ENCODE peak calls at places on chromosomes 12 and 14, in four cellular contexts. I is HCT116; X is CD8-positive, alpha-beta T cell; P is IMR-90. U is an unnamed sample. For H3K36me3, the result is how much of the 10 kb centered on the place peaks cover.

GRCh38 chr12:124898200-124898950 is 16.1 kb downstream of the UBC start:
- DNase-seq in X (peak), P (no peak), I (no peak), U (no peak)

GRCh38 chr12:93226356-93226755 is 151.4 kb upstream of the NUDT4 start:
- DNase-seq in I (no peak), P (peak), X (no peak), U (no peak)

GRCh38 chr12:5554711-5555110 is 122.8 kb downstream of the NTF3 start:
- DNase-seq in P (peak), I (no peak), X (no peak), U (peak)

GRCh38 chr14:67798731-67799130 is 17.7 kb downstream of the ZFYVE26 start:
- DNase-seq in X (no peak), P (no peak), I (no peak), U (no peak)

GRCh38 chr14:75088566-75089373 is 19.3 kb downstream of the ZC2HC1C start:
- DNase-seq in P (peak), X (peak), I (peak), U (peak)

GRCh38 chr14:79417961-79418360 is 793.3 kb downstream of the DIO2 start:
- DNase-seq in X (no peak), I (no peak), P (peak), U (no peak)

GRCh38 chr12:113405687-113406086 is 2.0 kb upstream of the SDS start:
- DNase-seq in I (no peak), X (no peak), P (no peak), U (no peak)

GRCh38 chr14:96514694-96515093 is 12.5 kb downstream of the PAPOLA start:
- DNase-seq in I (no peak), P (no peak), X (no peak), U (no peak)

GRCh38 chr12:55707841-55708694 is at the start of gene ITGA7:
- DNase-seq in P (no peak), I (no peak), X (peak), U (no peak)

GRCh38 chr14:77593501-77593911 is 22.9 kb downstream of the SPTLC2 start:
- DNase-seq in I (no peak), X (no peak), P (peak), U (no peak)

GRCh38 chr12:22543246-22544037 is 900 bp downstream of the C2CD5 start:
- DNase-seq in P (peak), I (no peak), X (peak), U (no peak)

GRCh38 chr12:42552822-42553221 is 36.7 kb downstream of the PRICKLE1 start:
- DNase-seq in X (no peak), P (no peak), I (no peak), U (no peak)

GRCh38 chr14:76056128-76056527 is 70.6 kb downstream of the IFT43 start:
- DNase-seq in X (no peak), P (peak), I (no peak), U (peak)

GRCh38 chr14:49280566-49280965 is 305.6 kb downstream of the RPS29 start:
- DNase-seq in I (no peak), P (no peak), X (no peak), U (no peak)

GRCh38 chr14:25007832-25008231 is 42.1 kb downstream of the STXBP6 start:
- DNase-seq in I (no peak), P (no peak), X (no peak), U (no peak)

GRCh38 chr14:103056322-103057027 is 874 bp downstream of the CDC42BPB start:
- DNase-seq in I (no peak), X (no peak), P (peak), U (peak)

GRCh38 chr12:94982456-94982855 is 21.0 kb downstream of the NDUFA12 start:
- DNase-seq in P (no peak), I (no peak), X (no peak), U (no peak)

GRCh38 chr12:120367252-120367923 is 1.6 kb downstream of the MSI1 start:
- DNase-seq in I (no peak), X (no peak), P (no peak), U (no peak)

GRCh38 chr12:104498211-104498801 is 41.6 kb downstream of the CHST11 start:
- DNase-seq in P (no peak), I (peak), X (peak), U (no peak)

GRCh38 chr12:123671876-123672275 is 963 bp downstream of the TCTN2 start:
- DNase-seq in I (no peak), X (no peak), P (peak), U (no peak)
- H3K4me3 ChIP-seq in I (peak), X (no peak), P (peak), U (peak)

GRCh38 chr12:128455849-128456248 is 188.9 kb downstream of the TMEM132C start:
- DNase-seq in I (no peak), X (no peak), P (no peak), U (no peak)
- TF ChIP-seq CTCF in I (no peak), X (no peak), P (no peak), U (no peak)

GRCh38 chr14:21668377-21668776 is 5.2 kb downstream of the OR4E1 start:
- DNase-seq in I (no peak), P (peak), X (no peak), U (peak)
- H3K36me3 ChIP-seq in I (under half), P (under half), X (under half), U (under half)

DNA sequence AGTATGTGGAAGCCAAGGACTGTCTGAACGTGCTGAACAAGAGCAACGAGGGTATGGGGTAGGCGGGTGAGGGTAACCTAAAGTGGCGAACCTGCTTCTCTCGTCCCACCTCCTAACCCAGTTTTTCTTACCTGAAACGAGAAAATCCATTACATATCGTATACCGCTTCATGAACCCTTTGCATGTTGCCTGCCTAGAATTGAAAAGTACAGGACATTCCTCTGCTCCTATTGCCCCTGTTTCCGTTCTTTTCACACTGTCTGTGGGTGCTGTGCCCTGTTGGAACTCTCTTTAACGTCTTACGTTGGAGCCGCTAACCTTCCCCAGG is 513 bp downstream of the PFDN5 start:
- DNase-seq in I (no peak), X (no peak), P (no peak), U (no peak)
- H3K4me3 ChIP-seq in I (peak), X (peak), P (peak), U (peak)

GRCh38 chr14:70009961-70010360 is 130.7 kb downstream of the SMOC1 start:
- DNase-seq in I (no peak), P (no peak), X (no peak), U (no peak)
- TF ChIP-seq CTCF in I (no peak), P (no peak), X (no peak), U (no peak)

GRCh38 chr12:50467441-50467840 is 37.3 kb upstream of the DIP2B start:
- DNase-seq in I (no peak), X (no peak), P (no peak), U (no peak)
- H3K36me3 ChIP-seq in I (under half), X (under half), P (under half), U (under half)

GRCh38 chr14:69495341-69495921 is 10.9 kb downstream of the PLEKHD1 start:
- DNase-seq in P (no peak), I (no peak), X (no peak), U (no peak)
- H3K4me3 ChIP-seq in P (no peak), I (no peak), X (no peak), U (no peak)

GRCh38 chr14:86955955-86956354 is 1037.0 kb downstream of the GALC start:
- DNase-seq in P (no peak), X (no peak), I (no peak), U (no peak)

GRCh38 chr14:86961106-86961716 is 1031.8 kb downstream of the GALC start:
- DNase-seq in X (no peak), P (peak), I (no peak), U (no peak)
- TF ChIP-seq CTCF in X (no peak), P (peak), I (peak), U (peak)

U was measured in brain microvascular endothelial cell.